ENCODE peak calls at places on chromosomes 6 and 20, in five cellular contexts. F is DMS79, K is tibial artery, H is uterus, V is Panc1. P is an unnamed sample.
A peak's percentile ranks its signal among the peaks of the same experiment; 100 is the strongest.

GRCh38 chr6:130189691-130190459 is 32.9 kb downstream of the SAMD3 start:
- DNase-seq in K (no peak), H (no peak), V (no peak), F (no peak), P (no peak)

GRCh38 chr6:130293800-130294199 is 71.0 kb upstream of the SAMD3 start:
- DNase-seq in K (no peak), H (no peak), V (peak; percentile 24), F (no peak), P (peak; percentile 45)

GRCh38 chr6:141483561-141484061 is 649.1 kb upstream of the GJE1 start:
- DNase-seq in K (no peak), H (no peak), F (no peak), V (peak; percentile 65), P (peak; percentile 85)

GRCh38 chr6:139853302-139853992 is 479.0 kb upstream of the CITED2 start:
- DNase-seq in V (no peak), F (no peak), H (no peak), K (no peak), P (no peak)

GRCh38 chr6:26286168-26286854 is 78.7 kb upstream of the BTN3A2 start:
- DNase-seq in K (peak; percentile 83), F (no peak), V (no peak), H (peak; percentile 76), P (peak; percentile 85)

GRCh38 chr20:3483784-3484183 is 13.0 kb downstream of the ATRN start:
- DNase-seq in H (no peak), V (no peak), F (no peak), K (no peak), P (no peak)

GRCh38 chr6:152185158-152185574 is 377.7 kb downstream of the ESR1 start:
- DNase-seq in V (no peak), F (no peak), H (no peak), K (no peak), P (peak; percentile 62)

GRCh38 chr20:47126709-47127108 is 229.8 kb downstream of the ZMYND8 start:
- DNase-seq in K (no peak), V (no peak), H (no peak), F (no peak), P (no peak)

GRCh38 chr6:63816979-63817436 is 181.4 kb downstream of the PHF3 start:
- DNase-seq in H (no peak), K (no peak), F (no peak), V (no peak), P (no peak)

GRCh38 chr6:12476484-12476883 is 186.3 kb downstream of the EDN1 start:
- DNase-seq in V (no peak), F (no peak), H (no peak), K (no peak), P (no peak)

GRCh38 chr20:61723538-61724257 is 342.0 kb downstream of the TAF4 start:
- DNase-seq in F (no peak), K (no peak), V (no peak), H (no peak), P (no peak)